ENCODE peak calls at places on chromosomes 6 and 20, in nine cellular contexts. X is activated CD4-positive, alpha-beta T cell treated with anti-CD3 and anti-CD28 coated beads for 48 hours; V is OCI-LY7; I is T-cell; M is AG04450; K is A549; S is GM23248; B is hepatocyte; N is WTC11. Y is an unnamed sample.

GRCh38 chr20:588932-589672 is 21.0 kb downstream of the TCF15 start:
- DNase-seq in X (no peak), V (no peak), I (no peak), M (no peak), K (no peak), S (no peak), B (no peak), N (no peak), Y (no peak)

GRCh38 chr20:50958733-50959542 is at the start of gene MOCS3:
- DNase-seq in X (peak; percentile 84), V (peak; percentile 96), I (peak; percentile 77), M (peak; percentile 81), K (peak; percentile 81), S (peak; percentile 97), B (peak; percentile 91), N (peak; percentile 66), Y (peak; percentile 86)

GRCh38 chr6:158605266-158605878 is 39.2 kb downstream of the DYNLT1 start:
- DNase-seq in X (peak; percentile 74), V (peak; percentile 67), I (peak; percentile 15), M (peak; percentile 46), K (peak; percentile 59), S (peak; percentile 83), B (peak; percentile 80), N (peak; percentile 82), Y (peak; percentile 43)

GRCh38 chr6:166454692-166455515 is 72.2 kb upstream of the MPC1 start:
- DNase-seq in X (no peak), V (no peak), I (no peak), M (no peak), K (no peak), S (no peak), B (no peak), N (no peak), Y (no peak)

GRCh38 chr6:80440496-80441160 is 334.2 kb downstream of the BCKDHB start:
- DNase-seq in X (no peak), V (no peak), I (no peak), M (no peak), K (no peak), S (no peak), B (no peak), N (no peak), Y (no peak)

GRCh38 chr6:138719744-138720143 is 53.8 kb upstream of the CCDC28A start:
- DNase-seq in X (no peak), V (no peak), I (no peak), M (no peak), K (no peak), S (no peak), B (no peak), N (no peak), Y (no peak)

GRCh38 chr6:160995271-160995670 is 3.7 kb downstream of the MAP3K4 start:
- DNase-seq in X (no peak), V (no peak), I (no peak), M (no peak), K (no peak), S (no peak), B (no peak), N (no peak), Y (no peak)

GRCh38 chr6:158568549-158568948 is 8.7 kb downstream of the TMEM181 start:
- DNase-seq in X (no peak), V (no peak), I (no peak), M (no peak), K (no peak), S (no peak), B (no peak), N (no peak), Y (no peak)

GRCh38 chr6:32082951-32083350 is 26.2 kb downstream of the TNXB start:
- DNase-seq in X (no peak), V (no peak), I (no peak), M (no peak), K (no peak), S (peak; percentile 99), B (no peak), N (no peak), Y (peak; percentile 91)

GRCh38 chr20:51128198-51128597 is 105.3 kb upstream of the KCNG1 start:
- DNase-seq in X (peak; percentile 39), V (peak; percentile 57), I (no peak), M (peak; percentile 77), K (no peak), S (peak; percentile 95), B (no peak), N (no peak), Y (peak; percentile 73)

GRCh38 chr6:9502991-9503761 is 911.7 kb downstream of the TFAP2A start:
- DNase-seq in X (no peak), V (no peak), I (no peak), M (peak; percentile 50), K (no peak), S (peak; percentile 77), B (no peak), N (no peak), Y (peak; percentile 96)